ENCODE peak calls at places on chromosomes 5 and 9, in four cellular contexts. S is neuronal stem cell, V is H9, Q is H1. O is an unnamed sample.

GRCh38 chr9:89359636-89360315 is 41.5 kb downstream of the SECISBP2 start:
- DNase-seq in S (no peak), V (peak; percentile 10), Q (no peak), O (no peak)

GRCh38 chr5:111043712-111044506 is 27.6 kb upstream of the TSLP start:
- DNase-seq in V (peak; percentile 32), Q (no peak), S (no peak), O (peak; percentile 75)

GRCh38 chr5:104793031-104793430 is 1230.4 kb upstream of the NUDT12 start:
- DNase-seq in Q (no peak), S (no peak), V (no peak), O (peak; percentile 74)

GRCh38 chr5:111927191-111927590 is 170.2 kb upstream of the NREP start:
- DNase-seq in V (no peak), Q (no peak), S (no peak), O (no peak)

GRCh38 chr5:37370550-37370863 is 399 bp downstream of the NUP155 start:
- DNase-seq in Q (no peak), V (no peak), S (no peak), O (no peak)

GRCh38 chr9:133813749-133814585 is 75.8 kb upstream of the SARDH start:
- DNase-seq in V (no peak), Q (no peak), S (no peak), O (peak; percentile 37)

GRCh38 chr5:82404382-82404945 is 126.3 kb upstream of the RPS23 start:
- DNase-seq in S (no peak), V (no peak), Q (no peak), O (no peak)

GRCh38 chr9:18720691-18721090 is 246.7 kb downstream of the ADAMTSL1 start:
- DNase-seq in V (no peak), Q (no peak), S (no peak), O (no peak)

GRCh38 chr5:110896901-110897300 is 158.1 kb downstream of the SLC25A46 start:
- DNase-seq in S (no peak), Q (no peak), V (no peak), O (peak; percentile 61)

GRCh38 chr5:72647806-72648205 is 140.6 kb upstream of the ZNF366 start:
- DNase-seq in V (no peak), Q (no peak), S (no peak), O (peak; percentile 34)

GRCh38 chr9:113963017-113963620 is 87.0 kb downstream of the ZNF618 start:
- DNase-seq in S (peak; percentile 30), Q (peak; percentile 31), V (peak; percentile 67), O (peak; percentile 55)

GRCh38 chr5:54090495-54091084 is 219.8 kb downstream of the ARL15 start:
- DNase-seq in S (no peak), Q (no peak), V (no peak), O (peak; percentile 79)

GRCh38 chr5:2375796-2376195 is 375.7 kb downstream of the IRX2 start:
- DNase-seq in Q (no peak), V (no peak), S (no peak), O (no peak)

GRCh38 chr9:81314525-81314924 is 374.8 kb downstream of the TLE1 start:
- DNase-seq in Q (no peak), S (no peak), V (no peak), O (no peak)

GRCh38 chr9:112558476-112558875 is 71.8 kb downstream of the KIAA1958 start:
- DNase-seq in Q (no peak), V (no peak), S (no peak), O (no peak)

GRCh38 chr9:37172511-37172910 is 52.1 kb downstream of the ZCCHC7 start:
- DNase-seq in S (no peak), Q (no peak), V (no peak), O (no peak)

GRCh38 chr9:115033800-115034199 is 84.2 kb downstream of the TNC start:
- DNase-seq in S (no peak), Q (no peak), V (no peak), O (no peak)

GRCh38 chr5:138455191-138455930 is 9.9 kb upstream of the EGR1 start:
- DNase-seq in S (no peak), Q (no peak), V (no peak), O (no peak)

GRCh38 chr5:116516021-116516420 is 58.6 kb downstream of the SEMA6A start:
- DNase-seq in S (no peak), Q (no peak), V (no peak), O (no peak)

GRCh38 chr9:60545346-60546315 is 368.6 kb upstream of the SPATA31A5 start:
- DNase-seq in Q (no peak), V (no peak), S (no peak), O (no peak)

GRCh38 chr9:23979491-23979890 is 153.5 kb upstream of the ELAVL2 start:
- DNase-seq in V (no peak), Q (no peak), S (no peak), O (no peak)

GRCh38 chr9:137685035-137685885 is 66.5 kb downstream of the EHMT1 start:
- DNase-seq in Q (no peak), V (no peak), S (no peak), O (no peak)

GRCh38 chr5:141747646-141748229 is 65.7 kb upstream of the ARAP3 start:
- DNase-seq in V (no peak), Q (no peak), S (no peak), O (no peak)

GRCh38 chr5:1718669-1719068 is 81.0 kb downstream of the MRPL36 start:
- DNase-seq in S (no peak), Q (no peak), V (no peak), O (peak; percentile 6)

GRCh38 chr9:138043411-138044345 is 166.1 kb downstream of the CACNA1B start:
- DNase-seq in Q (no peak), V (no peak), S (no peak), O (no peak)

GRCh38 chr5:139283252-139284166 is 10.0 kb upstream of the MATR3 start:
- DNase-seq in Q (no peak), S (no peak), V (no peak), O (no peak)

GRCh38 chr9:78029601-78030552 is 1.7 kb downstream of the GNAQ start:
- DNase-seq in V (peak; percentile 48), S (no peak), Q (no peak), O (peak; percentile 61)

GRCh38 chr5:26148569-26149107 is 889.7 kb downstream of the CDH9 start:
- DNase-seq in V (peak; percentile 55), Q (peak; percentile 10), S (peak; percentile 23), O (no peak)

GRCh38 chr5:59485629-59486439 is 407.7 kb downstream of the PDE4D start:
- DNase-seq in S (no peak), V (no peak), Q (no peak), O (peak; percentile 63)

GRCh38 chr5:96434201-96434645 is 1.2 kb upstream of the PCSK1 start:
- DNase-seq in V (peak; percentile 88), Q (no peak), S (peak; percentile 78), O (peak; percentile 77)

GRCh38 chr5:140347382-140347781 is 979 bp upstream of the HBEGF start:
- DNase-seq in S (no peak), Q (no peak), V (no peak), O (no peak)

GRCh38 chr5:16871746-16872339 is 64.2 kb downstream of the MYO10 start:
- DNase-seq in S (no peak), V (no peak), Q (no peak), O (peak; percentile 85)

GRCh38 chr9:33264473-33265177 is at the start of the genes BAG1 and CHMP5:
- DNase-seq in V (peak; percentile 99), Q (peak; percentile 99), S (peak; percentile 98), O (peak; percentile 99)

GRCh38 chr9:100731557-100731956 is 153.7 kb downstream of the CAVIN4 start:
- DNase-seq in Q (no peak), S (no peak), V (no peak), O (no peak)

GRCh38 chr9:100730126-100730525 is 152.2 kb downstream of the CAVIN4 start:
- DNase-seq in Q (no peak), V (no peak), S (no peak), O (no peak)

GRCh38 chr9:100725376-100725775 is 147.5 kb downstream of the CAVIN4 start:
- DNase-seq in S (no peak), Q (no peak), V (no peak), O (no peak)

DNA sequence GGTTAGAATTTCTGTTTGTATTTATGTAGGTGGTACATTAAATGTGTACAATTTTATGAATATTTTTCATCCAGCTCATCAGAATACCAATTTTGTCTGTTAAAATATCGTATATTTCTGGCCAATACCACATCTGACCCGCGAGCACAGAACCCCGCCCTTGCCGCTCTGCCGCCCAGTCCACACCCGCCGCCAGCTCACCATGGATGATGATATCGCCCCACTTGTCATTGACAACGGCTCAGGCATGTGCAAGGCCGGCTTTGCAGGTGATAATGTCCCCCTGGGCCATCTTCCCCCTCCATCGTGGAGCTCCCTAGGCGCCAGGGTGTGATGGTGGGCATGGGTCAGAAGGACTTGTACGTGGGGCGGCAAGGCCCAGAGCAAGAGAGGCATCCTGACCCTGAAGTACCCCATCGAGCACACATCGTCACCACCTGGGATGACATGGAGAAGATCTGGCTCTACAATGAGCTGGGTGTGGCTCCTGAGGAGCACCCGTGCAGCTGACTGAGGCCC is 153.2 kb downstream of the CAVIN4 start:
- DNase-seq in V (no peak), S (no peak), Q (no peak), O (no peak)
- H2BK12ac ChIP-seq in V (no peak overlapping the region), S (no peak overlapping the region), Q (no peak overlapping the region), O (no peak overlapping the region)

GRCh38 chr5:87114631-87115030 is 153.1 kb upstream of the RASA1 start:
- DNase-seq in S (no peak), Q (no peak), V (no peak), O (no peak)
- H2BK15ac ChIP-seq in S (no peak overlapping the region), Q (no peak overlapping the region), V (no peak overlapping the region), O (no peak overlapping the region)

DNA sequence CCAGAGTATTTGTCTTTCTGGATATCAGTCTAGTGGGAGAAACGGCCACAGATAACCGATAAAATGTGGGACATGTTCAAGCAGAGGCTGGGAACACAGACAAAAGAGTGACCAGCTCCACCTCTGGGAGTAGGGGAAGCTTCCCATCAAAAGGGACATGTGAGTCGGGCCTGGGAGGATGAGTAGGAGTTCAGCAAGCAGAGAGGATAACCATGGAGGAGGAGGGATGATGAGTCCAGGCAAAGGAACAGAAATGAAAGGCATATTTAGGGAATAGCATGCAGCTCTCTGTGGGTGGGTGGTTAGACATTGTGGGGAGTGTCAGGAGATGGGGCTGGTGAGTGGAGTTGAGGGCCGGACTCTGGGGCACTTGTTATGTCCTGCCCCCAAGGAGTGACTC is 61.5 kb downstream of the ERGIC1 start:
- DNase-seq in Q (no peak), S (no peak), V (no peak), O (no peak)
- H2AFZ ChIP-seq in Q (no peak overlapping the region), S (no peak overlapping the region), V (no peak overlapping the region), O (no peak overlapping the region)

DNA sequence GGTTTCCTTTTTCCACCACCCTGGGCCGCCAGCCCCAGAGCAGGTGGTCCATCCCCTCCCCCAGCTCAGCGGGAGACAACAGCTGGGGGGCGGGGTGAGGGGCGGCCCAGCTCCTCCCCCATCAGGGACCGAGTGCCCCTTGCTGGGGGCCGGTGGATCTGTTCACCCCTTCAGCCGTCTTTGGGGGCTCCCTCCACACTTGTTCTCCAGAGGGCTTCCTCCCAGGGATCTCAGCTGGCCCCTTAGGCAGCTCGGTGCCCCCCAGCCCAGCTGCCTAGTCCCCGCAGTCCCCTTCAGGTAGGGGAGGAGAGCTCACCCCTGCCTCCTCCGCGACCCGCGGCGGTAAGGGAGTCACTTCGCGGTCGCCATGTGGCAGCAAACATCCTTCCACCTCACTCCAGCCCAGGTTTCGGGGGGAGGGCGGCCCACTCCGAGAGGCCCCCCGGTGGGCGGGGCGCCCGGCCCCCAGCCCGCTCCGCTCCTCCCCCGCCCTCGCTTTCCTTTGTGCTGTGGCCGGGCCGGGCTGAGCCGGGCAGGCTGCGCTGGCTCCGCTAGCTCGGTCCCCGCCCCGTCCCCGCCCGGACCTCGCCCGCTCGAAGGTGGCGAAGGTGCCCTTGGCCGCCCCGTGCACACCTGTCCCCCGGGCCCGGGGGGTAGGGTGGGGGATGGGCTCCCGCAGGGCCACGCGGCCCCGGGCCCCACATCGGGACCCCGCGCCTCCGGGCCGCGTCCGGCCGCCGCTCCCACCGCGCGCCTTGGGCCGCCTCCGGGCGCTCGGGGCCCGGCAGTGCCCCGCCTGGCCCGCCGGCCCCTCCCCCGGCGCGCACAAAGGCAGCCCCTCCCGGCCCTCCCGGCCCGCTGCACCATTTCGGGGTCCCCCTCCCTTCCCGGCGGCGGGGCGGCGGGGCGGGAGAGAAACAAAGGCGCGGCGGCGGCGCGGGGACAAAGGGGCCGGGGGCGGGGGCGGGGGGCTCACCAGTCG is 683 bp downstream of the DBN1 start:
- DNase-seq in S (peak; percentile 52), Q (no peak), V (no peak), O (peak; percentile 34)
- H2BK12ac ChIP-seq in S (peak overlapping the region; percentile 69), Q (no peak overlapping the region), V (no peak overlapping the region), O (peak overlapping the region; percentile 78)